ENCODE peak calls at places on chromosomes 13 and 19, in five cellular contexts. C, A, J, G and W are unnamed samples.

GRCh38 chr13:83621765-83622421 is 260.4 kb downstream of the SLITRK1 start:
- DNase-seq in A (no peak), J (no peak), C (no peak), G (no peak), W (no peak)

GRCh38 chr19:10402441-10403038 is 802 bp downstream of the CDC37 start:
- DNase-seq in C (no peak), G (peak), J (no peak), A (no peak), W (no peak)

GRCh38 chr13:48862572-48862971 is 113.1 kb upstream of the FNDC3A start:
- DNase-seq in J (no peak), A (no peak), C (peak), G (no peak), W (no peak)

GRCh38 chr13:110663044-110663443 is 42.9 kb downstream of the CARS2 start:
- DNase-seq in G (no peak), A (no peak), C (no peak), J (no peak), W (no peak)

GRCh38 chr13:74761794-74762193 is 627.6 kb upstream of the KLF12 start:
- DNase-seq in C (no peak), J (peak), G (peak), A (no peak), W (no peak)

GRCh38 chr19:46958542-46958941 is 61.1 kb upstream of the NPAS1 start:
- DNase-seq in J (no peak), A (no peak), G (peak), C (no peak), W (no peak)

GRCh38 chr19:41565384-41565730 is 10.6 kb upstream of the CEACAM21 start:
- DNase-seq in G (no peak), C (no peak), A (no peak), J (no peak), W (no peak)

GRCh38 chr19:3769494-3769893 is 2.5 kb downstream of the RAX2 start:
- DNase-seq in C (no peak), J (no peak), G (no peak), A (no peak), W (no peak)

GRCh38 chr13:50892162-50892944 is 17.2 kb upstream of the RNASEH2B start:
- DNase-seq in A (no peak), C (no peak), J (no peak), G (no peak), W (no peak)

GRCh38 chr13:83831796-83832195 is 50.5 kb downstream of the SLITRK1 start:
- DNase-seq in J (no peak), G (no peak), C (no peak), A (no peak), W (no peak)

GRCh38 chr13:48333976-48334375 is 30.4 kb downstream of the RB1 start:
- DNase-seq in J (peak), A (no peak), G (peak), C (no peak), W (no peak)

GRCh38 chr13:51297556-51297955 is 41.9 kb upstream of the SERPINE3 start:
- DNase-seq in J (no peak), C (no peak), G (no peak), A (no peak), W (no peak)

GRCh38 chr19:15787611-15788155 is at the start of gene OR10H5:
- DNase-seq in J (no peak), C (no peak), A (no peak), G (no peak), W (no peak)

GRCh38 chr19:15986694-15987093 is 37.9 kb downstream of the OR10H4 start:
- DNase-seq in C (no peak), J (no peak), A (no peak), G (no peak), W (no peak)

GRCh38 chr19:42427313-42427712 is at the start of gene LIPE:
- DNase-seq in A (no peak), C (peak), J (no peak), G (no peak), W (no peak)

GRCh38 chr13:73618275-73618865 is 515.8 kb downstream of the KLF12 start:
- DNase-seq in G (no peak), A (no peak), J (no peak), C (peak), W (no peak)

GRCh38 chr13:65943711-65944110 is 1286.4 kb downstream of the PCDH9 start:
- DNase-seq in J (no peak), C (no peak), G (peak), A (no peak), W (no peak)

GRCh38 chr13:91045351-91046034 is 302.0 kb upstream of the MIR17HG start:
- DNase-seq in A (no peak), G (peak), J (no peak), C (no peak), W (no peak)